ENCODE peak calls at places on chromosomes 6 and 20, in six cellular contexts. F is stomach; N is GM23338; E is lung; R is bronchial epithelial cell; U is CD4-positive, alpha-beta memory T cell. O is an unnamed sample.

GRCh38 chr20:46978871-46979536 is 84.4 kb downstream of the EYA2 start:
- DNase-seq in E (no peak), F (no peak), N (no peak), R (no peak), U (no peak), O (no peak)

GRCh38 chr20:10671850-10672578 is 1.8 kb downstream of the JAG1 start:
- DNase-seq in N (peak), E (peak), F (peak), U (no peak), R (no peak), O (no peak)

GRCh38 chr6:33320315-33321181 is 3.0 kb upstream of the ZBTB22 start:
- DNase-seq in R (peak), F (peak), E (peak), U (no peak), N (peak), O (peak)

GRCh38 chr20:6780414-6780813 is 12.9 kb downstream of the BMP2 start:
- DNase-seq in F (no peak), U (no peak), E (no peak), R (no peak), N (no peak), O (no peak)

GRCh38 chr6:43952746-43953145 is 174.5 kb downstream of the MRPL14 start:
- DNase-seq in E (no peak), U (no peak), N (no peak), F (no peak), R (no peak), O (no peak)

GRCh38 chr6:166850677-166851076 is 105.7 kb downstream of the RNASET2 start:
- DNase-seq in R (no peak), E (no peak), U (no peak), F (no peak), N (no peak), O (no peak)

GRCh38 chr6:47007657-47008396 is 34.3 kb downstream of the ADGRF1 start:
- DNase-seq in N (no peak), F (no peak), E (no peak), U (no peak), R (no peak), O (no peak)

GRCh38 chr6:48318670-48319069 is 207.7 kb upstream of the PTCHD4 start:
- DNase-seq in U (no peak), R (no peak), N (no peak), F (no peak), E (no peak), O (no peak)

GRCh38 chr20:19936801-19937583 is 80.2 kb upstream of the NAA20 start:
- DNase-seq in U (peak), F (no peak), E (no peak), R (no peak), N (no peak), O (no peak)

GRCh38 chr6:110944681-110945151 is 13.8 kb upstream of the GTF3C6 start:
- DNase-seq in F (no peak), E (no peak), R (peak), N (no peak), U (peak), O (no peak)

GRCh38 chr6:162151050-162151658 is 576.4 kb downstream of the PRKN start:
- DNase-seq in U (no peak), N (no peak), E (no peak), F (no peak), R (no peak), O (no peak)

GRCh38 chr6:9632026-9632425 is 782.8 kb downstream of the TFAP2A start:
- DNase-seq in E (no peak), U (no peak), R (no peak), F (no peak), N (no peak), O (no peak)

GRCh38 chr6:56708810-56709597 is 66.3 kb upstream of the DST start:
- DNase-seq in F (no peak), U (no peak), R (peak), E (no peak), N (peak), O (peak)

GRCh38 chr6:30151580-30151979 is 9.4 kb downstream of the TRIM10 start:
- DNase-seq in U (no peak), N (no peak), E (no peak), F (no peak), R (no peak), O (no peak)

GRCh38 chr20:46959081-46959692 is 64.5 kb downstream of the EYA2 start:
- DNase-seq in R (peak), N (no peak), F (no peak), E (no peak), U (no peak), O (peak)

GRCh38 chr6:152484806-152485205 is 152.4 kb downstream of the SYNE1 start:
- DNase-seq in R (no peak), U (no peak), N (no peak), E (no peak), F (no peak), O (no peak)

GRCh38 chr6:30100585-30101422 is 12.1 kb downstream of the TRIM31 start:
- DNase-seq in R (peak), F (peak), E (peak), U (no peak), N (peak), O (no peak)

GRCh38 chr6:158170656-158171081 is 2.5 kb downstream of the GTF2H5 start:
- DNase-seq in R (peak), N (peak), U (no peak), E (no peak), F (no peak), O (peak)

GRCh38 chr6:15780437-15780836 is 117.6 kb upstream of the DTNBP1 start:
- DNase-seq in E (no peak), U (no peak), N (no peak), R (no peak), F (no peak), O (no peak)

GRCh38 chr6:97697450-97697849 is 414.4 kb upstream of the MMS22L start:
- DNase-seq in U (no peak), N (no peak), E (no peak), F (no peak), R (peak), O (peak)

GRCh38 chr20:17536944-17537444 is 5.8 kb upstream of the BFSP1 start:
- DNase-seq in R (peak), U (peak), E (peak), N (peak), F (peak), O (peak)

GRCh38 chr20:46708172-46708860 is 1.1 kb upstream of the SLC2A10 start:
- DNase-seq in N (peak), F (peak), R (peak), E (no peak), U (no peak), O (no peak)

GRCh38 chr20:20492521-20493334 is 124.8 kb downstream of the INSM1 start:
- DNase-seq in N (peak), F (peak), R (no peak), E (no peak), U (no peak), O (no peak)

GRCh38 chr6:118509009-118509617 is 39.0 kb upstream of the PLN start:
- DNase-seq in U (no peak), E (no peak), R (peak), N (peak), F (no peak), O (peak)

GRCh38 chr20:3751284-3751663 is 16.3 kb downstream of the ADISSP start:
- DNase-seq in E (no peak), U (no peak), N (peak), R (no peak), F (no peak), O (no peak)

GRCh38 chr20:3753501-3754257 is 13.9 kb downstream of the ADISSP start:
- DNase-seq in E (no peak), U (no peak), R (no peak), F (no peak), N (no peak), O (no peak)

GRCh38 chr20:3753098-3753497 is 14.5 kb downstream of the ADISSP start:
- DNase-seq in N (peak), U (peak), R (peak), F (peak), E (no peak), O (peak)

GRCh38 chr20:3752386-3752759 is 15.2 kb downstream of the ADISSP start:
- DNase-seq in E (no peak), N (no peak), F (no peak), R (no peak), U (no peak), O (no peak)

DNA sequence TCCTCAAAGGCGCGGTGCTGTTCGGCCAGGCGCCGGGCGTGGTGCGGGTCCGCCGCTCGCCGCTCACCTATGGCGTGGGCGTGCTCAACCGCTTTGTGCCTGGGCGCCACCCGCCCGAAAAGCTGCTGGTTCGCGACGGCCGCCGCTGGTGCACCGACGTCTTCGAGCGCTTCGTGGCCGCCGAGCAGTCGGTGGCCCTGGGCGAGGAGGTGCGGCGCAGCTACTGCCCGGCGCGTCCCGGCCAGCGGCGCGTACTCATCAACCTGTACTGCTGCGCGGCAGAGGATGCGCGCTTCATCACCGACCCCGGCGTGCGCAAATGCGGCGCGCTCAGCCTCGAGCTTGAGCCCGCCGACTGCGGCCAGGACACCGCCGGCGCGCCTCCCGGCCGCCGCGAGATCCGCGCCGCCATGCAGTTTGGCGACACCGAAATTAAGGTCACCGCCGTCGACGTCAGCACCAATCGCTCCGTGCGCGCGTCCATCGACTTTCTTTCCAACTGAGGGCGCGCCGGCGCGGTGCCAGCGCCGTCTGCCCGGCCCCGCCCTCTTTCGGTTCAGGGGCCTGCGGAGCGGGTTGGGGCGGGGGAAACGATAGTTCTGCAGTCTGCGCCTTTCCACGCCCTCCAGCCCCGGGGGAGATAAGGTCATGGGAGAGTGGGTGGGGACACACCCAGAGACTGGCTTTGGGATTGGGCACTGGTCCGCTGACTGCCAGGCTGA is 15.7 kb downstream of the ADISSP start:
- DNase-seq in R (peak), U (peak), N (peak), F (peak), E (peak), O (no peak)
- H3K4me3 ChIP-seq in R (peak), U (peak), N (peak), F (peak), E (no peak), O (peak)

GRCh38 chr20:35491823-35492222 is 36.4 kb downstream of the CEP250 start:
- DNase-seq in N (no peak), F (no peak), R (no peak), E (no peak), U (no peak), O (no peak)
- H3K4me3 ChIP-seq in N (no peak), F (peak), R (no peak), E (no peak), U (peak), O (no peak)

DNA sequence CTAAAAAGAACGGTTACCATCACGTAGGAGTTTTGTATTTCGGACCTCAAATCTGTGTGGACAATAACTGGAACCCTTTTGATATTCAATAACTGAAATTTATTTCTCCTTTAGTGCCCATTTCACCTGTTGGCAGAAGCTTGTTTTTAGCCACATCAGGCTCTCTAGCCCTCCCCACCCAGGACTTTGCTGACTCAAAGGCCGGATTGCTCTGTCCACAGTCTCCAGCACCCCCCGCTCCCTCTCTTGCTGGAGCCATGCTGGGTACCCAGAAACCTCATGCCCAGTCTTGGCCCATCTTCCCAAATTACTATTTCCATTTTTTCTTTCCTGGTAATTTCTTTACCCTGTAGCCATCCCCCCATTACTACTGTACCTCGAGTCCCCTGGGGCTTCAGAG is 55.8 kb upstream of the DUSP22 start:
- DNase-seq in R (no peak), E (no peak), U (no peak), N (no peak), F (no peak), O (no peak)
- H3K4me3 ChIP-seq in R (no peak), E (no peak), U (no peak), N (no peak), F (no peak), O (no peak)

GRCh38 chr20:44597930-44598329 is 15.6 kb downstream of the PKIG start:
- DNase-seq in E (no peak), F (no peak), N (no peak), U (no peak), R (no peak), O (no peak)
- H3K4me3 ChIP-seq in E (no peak), F (no peak), N (no peak), U (no peak), R (no peak), O (no peak)

GRCh38 chr6:82363368-82364086 is at the start of gene TPBG:
- DNase-seq in F (peak), N (peak), U (peak), R (peak), E (peak), O (peak)
- H3K4me3 ChIP-seq in F (peak), N (peak), U (peak), R (peak), E (peak), O (peak)

GRCh38 chr20:62951143-62951895 is 1.2 kb upstream of the SLC17A9 start:
- DNase-seq in U (no peak), R (no peak), E (no peak), F (no peak), N (no peak), O (no peak)

GRCh38 chr20:62952373-62953166 is at the start of gene SLC17A9:
- DNase-seq in N (peak), E (peak), R (no peak), F (peak), U (no peak), O (no peak)

GRCh38 chr20:62953167-62953838 is 794 bp downstream of the SLC17A9 start:
- DNase-seq in F (no peak), E (no peak), R (no peak), N (no peak), U (no peak), O (no peak)

GRCh38 chr20:62950741-62951140 is 1.8 kb upstream of the SLC17A9 start:
- DNase-seq in E (no peak), U (no peak), R (no peak), F (no peak), N (no peak), O (no peak)

DNA sequence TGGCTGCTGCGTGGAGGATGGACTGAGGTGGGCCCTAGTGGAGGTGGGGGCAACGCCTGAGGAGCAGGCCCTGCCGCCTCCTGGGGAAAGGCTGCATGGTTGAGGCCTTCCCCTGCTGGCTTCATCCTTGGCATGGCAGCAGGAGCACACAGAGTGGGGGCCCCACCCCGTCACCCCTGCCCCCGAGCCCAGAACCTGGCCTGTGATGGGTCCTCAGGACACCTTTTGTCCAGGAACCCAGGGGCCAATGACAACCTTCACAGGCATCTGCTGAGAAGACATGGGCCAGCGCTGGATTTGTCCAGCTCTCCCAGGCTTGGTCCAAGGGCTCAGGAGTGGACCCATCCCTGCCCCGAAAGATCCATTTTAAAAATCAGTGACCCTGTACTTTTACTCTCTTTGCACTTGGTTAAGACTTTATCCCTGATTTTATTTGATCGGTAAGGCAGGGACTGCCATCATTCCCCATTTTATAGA is 575 bp upstream of the SLC17A9 start:
- DNase-seq in U (no peak), R (no peak), N (no peak), E (no peak), F (no peak), O (no peak)
- H3K4me3 ChIP-seq in U (no peak), R (no peak), N (peak), E (no peak), F (peak), O (no peak)

DNA sequence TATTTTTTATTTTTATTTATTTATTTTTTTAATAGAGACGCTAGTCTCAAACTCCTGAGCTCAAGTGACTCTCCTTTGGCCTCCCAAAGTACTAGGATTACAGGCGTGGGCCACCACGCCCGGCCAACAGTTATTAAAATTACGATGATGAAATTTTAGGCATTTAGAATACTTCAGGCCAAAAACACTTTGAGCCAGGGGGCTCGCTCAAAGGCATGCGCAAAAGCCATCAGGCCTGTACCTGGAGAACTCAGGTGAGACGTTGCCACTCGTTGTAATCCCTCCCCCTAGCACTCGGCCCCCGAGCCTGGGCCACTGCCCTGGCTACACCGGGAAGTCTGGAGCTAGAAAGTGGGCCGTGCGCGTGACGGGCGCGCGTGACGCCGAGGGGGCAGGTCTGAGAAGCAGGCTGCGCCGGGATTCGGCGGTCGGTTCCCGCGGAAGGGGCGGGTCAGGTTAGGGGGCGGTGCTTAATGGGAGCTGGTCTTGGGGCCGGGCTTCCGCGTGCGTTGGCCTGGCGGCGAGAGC is 337 bp upstream of the CBFA2T2 start:
- DNase-seq in F (peak), U (peak), N (peak), R (peak), E (peak), O (peak)
- H3K4me3 ChIP-seq in F (peak), U (peak), N (peak), R (peak), E (peak), O (peak)

GRCh38 chr6:26502169-26502568 is 2.1 kb downstream of the BTN1A1 start:
- DNase-seq in R (no peak), N (no peak), E (no peak), F (no peak), U (no peak), O (no peak)
- H3K4me3 ChIP-seq in R (no peak), N (peak), E (no peak), F (peak), U (no peak), O (no peak)

DNA sequence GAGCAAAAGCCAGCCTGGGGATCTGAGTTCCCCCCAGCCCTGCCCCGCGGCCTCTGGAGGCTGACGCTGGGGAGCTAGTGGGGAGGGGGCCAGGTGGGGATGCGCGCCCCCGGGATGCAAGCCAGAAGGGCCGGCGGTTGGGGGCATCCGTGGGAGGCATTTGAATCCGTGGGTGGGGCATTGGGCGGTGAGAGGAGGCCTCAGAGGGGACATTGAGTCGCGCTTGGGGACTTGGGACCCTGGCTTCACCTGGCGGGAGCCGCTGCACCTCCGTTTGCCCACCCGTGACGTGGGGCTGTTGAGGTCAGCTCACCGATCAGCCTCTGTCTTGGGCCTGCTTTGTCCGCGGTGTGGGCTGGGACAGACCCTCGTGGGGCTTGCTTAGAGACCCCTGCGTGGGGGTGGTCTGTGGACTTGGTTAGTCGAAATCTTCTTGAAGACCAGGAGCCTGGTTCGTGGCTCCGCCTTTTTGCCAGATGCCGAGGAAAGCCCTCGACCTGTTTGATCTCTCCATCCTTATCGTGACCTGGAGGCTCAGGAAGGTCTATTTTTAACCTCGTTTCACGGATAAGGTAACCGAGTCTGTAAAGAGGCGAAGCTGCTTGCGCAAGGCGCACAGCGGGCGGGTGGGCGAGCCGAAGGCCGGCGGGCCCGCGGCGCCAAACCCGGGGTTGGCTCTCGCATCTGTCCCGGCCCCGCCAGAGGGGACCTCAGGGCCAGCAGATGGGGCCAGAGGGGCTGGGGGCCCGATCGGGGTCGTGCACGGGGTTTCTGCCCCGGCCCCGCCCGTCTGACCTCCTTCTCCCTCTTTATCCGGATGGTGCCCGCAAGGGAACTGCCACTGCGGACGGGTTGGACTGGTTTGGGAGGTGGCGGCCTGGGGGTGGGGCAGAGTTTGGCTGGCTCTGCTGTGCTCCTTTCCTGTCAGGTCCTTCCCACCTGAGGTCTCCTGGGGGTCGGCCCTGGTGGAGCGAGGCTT is 8.3 kb downstream of the FAM110A start:
- DNase-seq in E (peak), R (peak), N (peak), U (no peak), F (peak), O (no peak)
- H3K4me3 ChIP-seq in E (peak), R (peak), N (peak), U (peak), F (peak), O (peak)

DNA sequence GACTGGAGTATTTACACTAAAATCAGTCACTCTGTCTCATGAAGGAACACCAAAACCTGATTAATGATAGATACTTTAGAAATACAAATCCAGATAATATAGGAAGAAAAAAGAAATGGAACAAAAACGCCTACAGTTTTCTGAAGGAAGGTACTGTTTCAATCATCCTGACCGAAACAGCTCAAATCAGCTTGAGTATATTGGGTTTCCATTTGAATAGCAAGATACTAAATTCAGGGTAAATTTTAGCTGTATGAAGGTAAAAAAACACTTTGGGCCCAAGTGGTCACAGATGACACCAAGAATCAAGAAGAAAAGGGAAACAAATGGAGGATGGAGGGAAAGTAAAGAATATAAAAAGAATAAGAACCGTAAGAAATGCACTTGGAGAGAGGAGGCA is 6.9 kb downstream of the ZSCAN23 start:
- DNase-seq in E (no peak), N (no peak), R (no peak), U (no peak), F (no peak), O (no peak)
- H3K4me3 ChIP-seq in E (no peak), N (no peak), R (no peak), U (no peak), F (no peak), O (no peak)